ENCODE peak calls at places on chromosome 5, in ten cellular contexts. E is naive thymus-derived CD8-positive, alpha-beta T cell; K is RWPE2; Y is left lung; F is natural killer cell; L is Panc1; U is heart left ventricle; R is gastroesophageal sphincter; M is naive B cell; V is omental fat pad. W is an unnamed sample.

GRCh38 chr5:87368601-87369000 is 44.1 kb downstream of the CCNH start:
- ATAC-seq in Y (no peak), K (no peak), M (no peak), R (no peak), F (no peak), L (no peak), U (peak), E (no peak), V (no peak), W (no peak)

GRCh38 chr5:26569241-26569928 is 469.0 kb downstream of the CDH9 start:
- ATAC-seq in K (no peak), U (peak), R (peak), Y (no peak), F (no peak), M (no peak), E (no peak), V (no peak), L (no peak), W (no peak)

GRCh38 chr5:16160706-16161105 is 18.9 kb downstream of the MARCHF11 start:
- ATAC-seq in V (no peak), L (peak), K (peak), E (no peak), M (no peak), Y (peak), F (no peak), U (peak), R (no peak), W (peak)

GRCh38 chr5:68350176-68350575 is 134.6 kb downstream of the PIK3R1 start:
- ATAC-seq in K (no peak), F (no peak), Y (no peak), M (no peak), V (no peak), R (no peak), E (no peak), U (no peak), L (no peak), W (no peak)

GRCh38 chr5:173736923-173737412 is 120.5 kb upstream of the BOD1 start:
- ATAC-seq in L (no peak), E (no peak), F (no peak), K (peak), Y (no peak), R (no peak), U (no peak), V (no peak), M (peak), W (no peak)

GRCh38 chr5:74352256-74352655 is 288.3 kb downstream of the ENC1 start:
- ATAC-seq in M (no peak), Y (no peak), F (no peak), V (no peak), K (no peak), E (no peak), L (no peak), U (no peak), R (no peak), W (no peak)

GRCh38 chr5:58403822-58404433 is 56.0 kb downstream of the PLK2 start:
- ATAC-seq in E (no peak), K (peak), F (no peak), U (no peak), R (no peak), M (no peak), L (no peak), Y (no peak), V (no peak), W (no peak)

GRCh38 chr5:135471726-135472125 is 19.6 kb upstream of the TIFAB start:
- ATAC-seq in E (no peak), Y (no peak), K (no peak), R (no peak), V (no peak), M (no peak), F (no peak), U (no peak), L (no peak), W (no peak)

GRCh38 chr5:76331139-76331538 is 71.9 kb upstream of the IQGAP2 start:
- ATAC-seq in V (no peak), L (no peak), R (no peak), K (no peak), F (peak), U (no peak), M (no peak), E (peak), Y (no peak), W (peak)

GRCh38 chr5:150166193-150167162 is at the start of gene CDX1:
- ATAC-seq in F (no peak), Y (no peak), L (no peak), V (no peak), R (no peak), U (no peak), E (no peak), M (no peak), K (no peak), W (no peak)

GRCh38 chr5:138833095-138833494 is 42.0 kb downstream of the LRRTM2 start:
- ATAC-seq in L (no peak), E (no peak), F (no peak), Y (peak), M (no peak), K (no peak), V (no peak), U (peak), R (no peak), W (no peak)

GRCh38 chr5:131394128-131394527 is 130.3 kb downstream of the CDC42SE2 start:
- ATAC-seq in E (peak), L (no peak), M (peak), R (no peak), V (peak), U (no peak), Y (peak), K (no peak), F (peak), W (peak)

GRCh38 chr5:84255318-84255717 is 129.4 kb downstream of the EDIL3 start:
- ATAC-seq in R (no peak), E (no peak), M (no peak), K (peak), U (no peak), Y (no peak), F (no peak), V (no peak), L (no peak), W (no peak)

GRCh38 chr5:119276976-119277375 is 78.8 kb upstream of the TNFAIP8 start:
- ATAC-seq in E (peak), F (no peak), U (no peak), K (no peak), V (no peak), L (no peak), R (no peak), M (no peak), Y (no peak), W (no peak)

GRCh38 chr5:98664736-98665135 is 108.7 kb upstream of the RGMB start:
- ATAC-seq in K (no peak), E (no peak), M (no peak), F (no peak), V (no peak), Y (no peak), L (no peak), R (no peak), U (no peak), W (no peak)

GRCh38 chr5:143557992-143558506 is 154.6 kb upstream of the NR3C1 start:
- ATAC-seq in F (no peak), K (no peak), U (no peak), L (no peak), V (no peak), R (no peak), M (no peak), E (no peak), Y (no peak), W (peak)

GRCh38 chr5:32506251-32506661 is 61.7 kb upstream of the ZFR start:
- ATAC-seq in F (no peak), E (no peak), L (no peak), V (no peak), U (peak), M (no peak), K (peak), Y (no peak), R (no peak), W (no peak)

GRCh38 chr5:59462954-59463353 is 430.6 kb downstream of the PDE4D start:
- ATAC-seq in R (no peak), K (no peak), V (no peak), L (no peak), U (no peak), F (no peak), Y (no peak), E (no peak), M (no peak), W (no peak)

GRCh38 chr5:58156354-58156753 is 303.5 kb downstream of the PLK2 start:
- ATAC-seq in U (peak), F (no peak), M (no peak), L (peak), V (no peak), K (no peak), Y (no peak), R (no peak), E (no peak), W (no peak)

GRCh38 chr5:103375356-103375755 is 116.8 kb downstream of the MACIR start:
- ATAC-seq in F (no peak), V (no peak), K (peak), L (peak), E (no peak), M (no peak), Y (peak), U (no peak), R (no peak), W (no peak)

GRCh38 chr5:172534229-172535169 is 80.2 kb upstream of the SH3PXD2B start:
- ATAC-seq in K (peak), L (peak), R (no peak), M (no peak), V (no peak), F (peak), U (peak), E (no peak), Y (no peak), W (no peak)

GRCh38 chr5:31479706-31480105 is 52.2 kb downstream of the DROSHA start:
- ATAC-seq in F (no peak), R (no peak), L (no peak), U (no peak), E (no peak), M (no peak), Y (no peak), K (no peak), V (no peak), W (no peak)

GRCh38 chr5:42993516-42994284 is 46.4 kb downstream of the ANXA2R start:
- ATAC-seq in M (peak), Y (peak), L (no peak), F (peak), K (no peak), R (no peak), E (peak), U (no peak), V (no peak), W (peak)

GRCh38 chr5:111742166-111742565 is 14.8 kb downstream of the NREP start:
- ATAC-seq in L (no peak), M (no peak), U (no peak), K (no peak), E (no peak), V (peak), Y (no peak), F (no peak), R (peak), W (no peak)

GRCh38 chr5:15500326-15500958 is 462 bp downstream of the FBXL7 start:
- ATAC-seq in U (peak), V (peak), K (peak), Y (peak), F (no peak), E (no peak), R (peak), M (no peak), L (no peak), W (no peak)

GRCh38 chr5:171437286-171437821 is 17.9 kb downstream of the FGF18 start:
- ATAC-seq in F (no peak), Y (peak), E (no peak), U (peak), M (no peak), K (no peak), L (no peak), R (no peak), V (peak), W (no peak)

GRCh38 chr5:142743677-142744441 is 26.3 kb upstream of the ARHGAP26 start:
- ATAC-seq in M (no peak), E (no peak), L (no peak), U (peak), F (no peak), Y (no peak), V (peak), R (peak), K (peak), W (no peak)

GRCh38 chr5:23704176-23704855 is 196.9 kb downstream of the PRDM9 start:
- ATAC-seq in R (no peak), K (peak), Y (no peak), U (no peak), L (peak), F (no peak), V (no peak), E (no peak), M (no peak), W (no peak)

GRCh38 chr5:132528866-132529634 is 14.3 kb downstream of the IL5 start:
- ATAC-seq in E (peak), V (no peak), K (no peak), M (peak), R (no peak), L (no peak), Y (no peak), U (no peak), F (peak), W (peak)

GRCh38 chr5:150945947-150946346 is 41.2 kb upstream of the ZNF300 start:
- ATAC-seq in V (peak), Y (peak), F (no peak), L (no peak), R (peak), U (peak), E (no peak), M (no peak), K (no peak), W (no peak)

GRCh38 chr5:67192719-67193464 is 3.7 kb downstream of the CD180 start:
- ATAC-seq in L (no peak), R (peak), E (no peak), F (no peak), K (no peak), V (no peak), M (peak), U (no peak), Y (peak), W (no peak)

W was measured in activated T-helper 17 cell treated with anti-CD3 and anti-CD28 coated beads, Interleukin-2, amount 50 U/mL, for 72 hours.